ENCODE peak calls at places on chromosomes 12 and 14, in nine cellular contexts. One of them, this sample, is unnamed.
A peak's percentile ranks its signal among the peaks of the same experiment; 100 is the strongest.

GRCh38 chr14:70665448-70666363 is 24.0 kb downstream of the TTC9 start:
- DNase-seq in cardiac fibroblast: no peak
- DNase-seq in NCI-H2081: peak; percentile 17
- DNase-seq in stimulated activated CD8-positive, alpha-beta memory T cell treated with anti-CD3 and anti-CD28 coated beads, Interleukin-15, amount 100 ng/mL, for 1 hour: no peak
- DNase-seq in GM20000: peak; percentile 72
- DNase-seq in fibroblast of pulmonary artery: no peak
- DNase-seq in activated CD4-positive, alpha-beta T cell treated with anti-CD3 and anti-CD28 coated beads for 36 hours: peak; percentile 28
- DNase-seq in stimulated activated CD4-positive, alpha-beta T cell treated with anti-CD3 and anti-CD28 coated beads, TNF-alpha, amount 100 ng/mL, for 4 hours: no peak
- DNase-seq in WTC11: no peak
- DNase-seq in this sample: peak; percentile 60

GRCh38 chr12:33265900-33266299 is 173.7 kb downstream of the SYT10 start:
- DNase-seq in WTC11: no peak
- DNase-seq in fibroblast of pulmonary artery: no peak
- DNase-seq in NCI-H2081: no peak
- DNase-seq in GM20000: no peak
- DNase-seq in stimulated activated CD8-positive, alpha-beta memory T cell treated with anti-CD3 and anti-CD28 coated beads, Interleukin-15, amount 100 ng/mL, for 1 hour: no peak
- DNase-seq in cardiac fibroblast: no peak
- DNase-seq in activated CD4-positive, alpha-beta T cell treated with anti-CD3 and anti-CD28 coated beads for 36 hours: no peak
- DNase-seq in stimulated activated CD4-positive, alpha-beta T cell treated with anti-CD3 and anti-CD28 coated beads, TNF-alpha, amount 100 ng/mL, for 4 hours: no peak
- DNase-seq in this sample: no peak

GRCh38 chr12:101924647-101925046 is 47.3 kb downstream of the DRAM1 start:
- DNase-seq in NCI-H2081: no peak
- DNase-seq in stimulated activated CD8-positive, alpha-beta memory T cell treated with anti-CD3 and anti-CD28 coated beads, Interleukin-15, amount 100 ng/mL, for 1 hour: no peak
- DNase-seq in GM20000: no peak
- DNase-seq in fibroblast of pulmonary artery: peak; percentile 29
- DNase-seq in WTC11: no peak
- DNase-seq in cardiac fibroblast: peak; percentile 40
- DNase-seq in activated CD4-positive, alpha-beta T cell treated with anti-CD3 and anti-CD28 coated beads for 36 hours: no peak
- DNase-seq in stimulated activated CD4-positive, alpha-beta T cell treated with anti-CD3 and anti-CD28 coated beads, TNF-alpha, amount 100 ng/mL, for 4 hours: no peak
- DNase-seq in this sample: no peak

GRCh38 chr12:9856154-9856553 is 13.0 kb downstream of the CLEC2B start:
- DNase-seq in fibroblast of pulmonary artery: no peak
- DNase-seq in activated CD4-positive, alpha-beta T cell treated with anti-CD3 and anti-CD28 coated beads for 36 hours: no peak
- DNase-seq in cardiac fibroblast: no peak
- DNase-seq in stimulated activated CD4-positive, alpha-beta T cell treated with anti-CD3 and anti-CD28 coated beads, TNF-alpha, amount 100 ng/mL, for 4 hours: no peak
- DNase-seq in GM20000: no peak
- DNase-seq in WTC11: no peak
- DNase-seq in NCI-H2081: no peak
- DNase-seq in stimulated activated CD8-positive, alpha-beta memory T cell treated with anti-CD3 and anti-CD28 coated beads, Interleukin-15, amount 100 ng/mL, for 1 hour: no peak
- DNase-seq in this sample: no peak

GRCh38 chr14:39740454-39740853 is 308.2 kb upstream of the FBXO33 start:
- DNase-seq in fibroblast of pulmonary artery: no peak
- DNase-seq in activated CD4-positive, alpha-beta T cell treated with anti-CD3 and anti-CD28 coated beads for 36 hours: no peak
- DNase-seq in stimulated activated CD4-positive, alpha-beta T cell treated with anti-CD3 and anti-CD28 coated beads, TNF-alpha, amount 100 ng/mL, for 4 hours: no peak
- DNase-seq in stimulated activated CD8-positive, alpha-beta memory T cell treated with anti-CD3 and anti-CD28 coated beads, Interleukin-15, amount 100 ng/mL, for 1 hour: no peak
- DNase-seq in cardiac fibroblast: no peak
- DNase-seq in GM20000: no peak
- DNase-seq in NCI-H2081: no peak
- DNase-seq in WTC11: no peak
- DNase-seq in this sample: no peak

GRCh38 chr12:42286741-42287140 is 39.2 kb downstream of the ZCRB1 start:
- DNase-seq in fibroblast of pulmonary artery: no peak
- DNase-seq in stimulated activated CD8-positive, alpha-beta memory T cell treated with anti-CD3 and anti-CD28 coated beads, Interleukin-15, amount 100 ng/mL, for 1 hour: no peak
- DNase-seq in NCI-H2081: no peak
- DNase-seq in stimulated activated CD4-positive, alpha-beta T cell treated with anti-CD3 and anti-CD28 coated beads, TNF-alpha, amount 100 ng/mL, for 4 hours: no peak
- DNase-seq in cardiac fibroblast: no peak
- DNase-seq in GM20000: no peak
- DNase-seq in activated CD4-positive, alpha-beta T cell treated with anti-CD3 and anti-CD28 coated beads for 36 hours: no peak
- DNase-seq in WTC11: no peak
- DNase-seq in this sample: no peak

GRCh38 chr12:119179335-119180021 is 747 bp downstream of the HSPB8 start:
- DNase-seq in GM20000: no peak
- DNase-seq in stimulated activated CD8-positive, alpha-beta memory T cell treated with anti-CD3 and anti-CD28 coated beads, Interleukin-15, amount 100 ng/mL, for 1 hour: no peak
- DNase-seq in fibroblast of pulmonary artery: peak; percentile 68
- DNase-seq in cardiac fibroblast: peak; percentile 70
- DNase-seq in activated CD4-positive, alpha-beta T cell treated with anti-CD3 and anti-CD28 coated beads for 36 hours: no peak
- DNase-seq in NCI-H2081: no peak
- DNase-seq in stimulated activated CD4-positive, alpha-beta T cell treated with anti-CD3 and anti-CD28 coated beads, TNF-alpha, amount 100 ng/mL, for 4 hours: no peak
- DNase-seq in WTC11: peak; percentile 38
- DNase-seq in this sample: no peak

GRCh38 chr12:104715562-104716182 is 242.4 kb downstream of the SLC41A2 start:
- DNase-seq in stimulated activated CD4-positive, alpha-beta T cell treated with anti-CD3 and anti-CD28 coated beads, TNF-alpha, amount 100 ng/mL, for 4 hours: no peak
- DNase-seq in stimulated activated CD8-positive, alpha-beta memory T cell treated with anti-CD3 and anti-CD28 coated beads, Interleukin-15, amount 100 ng/mL, for 1 hour: no peak
- DNase-seq in activated CD4-positive, alpha-beta T cell treated with anti-CD3 and anti-CD28 coated beads for 36 hours: no peak
- DNase-seq in WTC11: no peak
- DNase-seq in NCI-H2081: peak; percentile 37
- DNase-seq in fibroblast of pulmonary artery: no peak
- DNase-seq in GM20000: no peak
- DNase-seq in cardiac fibroblast: no peak
- DNase-seq in this sample: no peak

GRCh38 chr12:102496571-102496970 is 16.2 kb upstream of the IGF1 start:
- DNase-seq in cardiac fibroblast: no peak
- DNase-seq in stimulated activated CD8-positive, alpha-beta memory T cell treated with anti-CD3 and anti-CD28 coated beads, Interleukin-15, amount 100 ng/mL, for 1 hour: no peak
- DNase-seq in NCI-H2081: no peak
- DNase-seq in activated CD4-positive, alpha-beta T cell treated with anti-CD3 and anti-CD28 coated beads for 36 hours: no peak
- DNase-seq in GM20000: no peak
- DNase-seq in stimulated activated CD4-positive, alpha-beta T cell treated with anti-CD3 and anti-CD28 coated beads, TNF-alpha, amount 100 ng/mL, for 4 hours: no peak
- DNase-seq in WTC11: no peak
- DNase-seq in fibroblast of pulmonary artery: no peak
- DNase-seq in this sample: no peak

GRCh38 chr12:57238854-57239554 is 9.5 kb downstream of the SHMT2 start:
- DNase-seq in WTC11: peak; percentile 90
- DNase-seq in NCI-H2081: peak; percentile 78
- DNase-seq in activated CD4-positive, alpha-beta T cell treated with anti-CD3 and anti-CD28 coated beads for 36 hours: peak; percentile 94
- DNase-seq in stimulated activated CD8-positive, alpha-beta memory T cell treated with anti-CD3 and anti-CD28 coated beads, Interleukin-15, amount 100 ng/mL, for 1 hour: peak; percentile 73
- DNase-seq in fibroblast of pulmonary artery: peak; percentile 87
- DNase-seq in GM20000: peak; percentile 93
- DNase-seq in cardiac fibroblast: peak; percentile 92
- DNase-seq in stimulated activated CD4-positive, alpha-beta T cell treated with anti-CD3 and anti-CD28 coated beads, TNF-alpha, amount 100 ng/mL, for 4 hours: peak; percentile 73
- DNase-seq in this sample: peak; percentile 97

GRCh38 chr12:89537389-89537788 is 11.5 kb upstream of the POC1B start:
- DNase-seq in activated CD4-positive, alpha-beta T cell treated with anti-CD3 and anti-CD28 coated beads for 36 hours: no peak
- DNase-seq in GM20000: no peak
- DNase-seq in stimulated activated CD8-positive, alpha-beta memory T cell treated with anti-CD3 and anti-CD28 coated beads, Interleukin-15, amount 100 ng/mL, for 1 hour: no peak
- DNase-seq in NCI-H2081: no peak
- DNase-seq in cardiac fibroblast: no peak
- DNase-seq in fibroblast of pulmonary artery: no peak
- DNase-seq in WTC11: no peak
- DNase-seq in stimulated activated CD4-positive, alpha-beta T cell treated with anti-CD3 and anti-CD28 coated beads, TNF-alpha, amount 100 ng/mL, for 4 hours: no peak
- DNase-seq in this sample: no peak

GRCh38 chr14:68664225-68664681 is 128.6 kb downstream of the ZFP36L1 start:
- DNase-seq in activated CD4-positive, alpha-beta T cell treated with anti-CD3 and anti-CD28 coated beads for 36 hours: peak; percentile 70
- DNase-seq in fibroblast of pulmonary artery: no peak
- DNase-seq in NCI-H2081: no peak
- DNase-seq in stimulated activated CD4-positive, alpha-beta T cell treated with anti-CD3 and anti-CD28 coated beads, TNF-alpha, amount 100 ng/mL, for 4 hours: no peak
- DNase-seq in cardiac fibroblast: no peak
- DNase-seq in stimulated activated CD8-positive, alpha-beta memory T cell treated with anti-CD3 and anti-CD28 coated beads, Interleukin-15, amount 100 ng/mL, for 1 hour: no peak
- DNase-seq in GM20000: peak; percentile 39
- DNase-seq in WTC11: no peak
- DNase-seq in this sample: no peak

GRCh38 chr12:132166093-132166492 is 21.8 kb downstream of the NOC4L start:
- DNase-seq in stimulated activated CD4-positive, alpha-beta T cell treated with anti-CD3 and anti-CD28 coated beads, TNF-alpha, amount 100 ng/mL, for 4 hours: no peak
- DNase-seq in GM20000: no peak
- DNase-seq in NCI-H2081: no peak
- DNase-seq in fibroblast of pulmonary artery: no peak
- DNase-seq in activated CD4-positive, alpha-beta T cell treated with anti-CD3 and anti-CD28 coated beads for 36 hours: no peak
- DNase-seq in cardiac fibroblast: no peak
- DNase-seq in stimulated activated CD8-positive, alpha-beta memory T cell treated with anti-CD3 and anti-CD28 coated beads, Interleukin-15, amount 100 ng/mL, for 1 hour: no peak
- DNase-seq in WTC11: no peak
- DNase-seq in this sample: no peak

GRCh38 chr14:33946679-33947078 is 4.2 kb downstream of the EGLN3 start:
- DNase-seq in cardiac fibroblast: no peak
- DNase-seq in activated CD4-positive, alpha-beta T cell treated with anti-CD3 and anti-CD28 coated beads for 36 hours: no peak
- DNase-seq in stimulated activated CD8-positive, alpha-beta memory T cell treated with anti-CD3 and anti-CD28 coated beads, Interleukin-15, amount 100 ng/mL, for 1 hour: no peak
- DNase-seq in GM20000: no peak
- DNase-seq in WTC11: no peak
- DNase-seq in NCI-H2081: no peak
- DNase-seq in fibroblast of pulmonary artery: no peak
- DNase-seq in stimulated activated CD4-positive, alpha-beta T cell treated with anti-CD3 and anti-CD28 coated beads, TNF-alpha, amount 100 ng/mL, for 4 hours: no peak
- DNase-seq in this sample: no peak

GRCh38 chr14:38016497-38016896 is 191.2 kb upstream of the SSTR1 start:
- DNase-seq in NCI-H2081: no peak
- DNase-seq in WTC11: no peak
- DNase-seq in fibroblast of pulmonary artery: no peak
- DNase-seq in GM20000: no peak
- DNase-seq in stimulated activated CD4-positive, alpha-beta T cell treated with anti-CD3 and anti-CD28 coated beads, TNF-alpha, amount 100 ng/mL, for 4 hours: no peak
- DNase-seq in activated CD4-positive, alpha-beta T cell treated with anti-CD3 and anti-CD28 coated beads for 36 hours: no peak
- DNase-seq in stimulated activated CD8-positive, alpha-beta memory T cell treated with anti-CD3 and anti-CD28 coated beads, Interleukin-15, amount 100 ng/mL, for 1 hour: no peak
- DNase-seq in cardiac fibroblast: peak; percentile 6
- DNase-seq in this sample: no peak

GRCh38 chr12:121530600-121531355 is 50.0 kb downstream of the KDM2B start:
- DNase-seq in stimulated activated CD8-positive, alpha-beta memory T cell treated with anti-CD3 and anti-CD28 coated beads, Interleukin-15, amount 100 ng/mL, for 1 hour: peak; percentile 51
- DNase-seq in activated CD4-positive, alpha-beta T cell treated with anti-CD3 and anti-CD28 coated beads for 36 hours: peak; percentile 81
- DNase-seq in NCI-H2081: no peak
- DNase-seq in WTC11: peak; percentile 48
- DNase-seq in stimulated activated CD4-positive, alpha-beta T cell treated with anti-CD3 and anti-CD28 coated beads, TNF-alpha, amount 100 ng/mL, for 4 hours: peak; percentile 75
- DNase-seq in cardiac fibroblast: peak; percentile 86
- DNase-seq in fibroblast of pulmonary artery: peak; percentile 93
- DNase-seq in GM20000: peak; percentile 68
- DNase-seq in this sample: peak; percentile 72